ENCODE peak calls at places on chromosomes 5 and 9, in seven cellular contexts. W is H54, F is uterus, I is esophagus squamous epithelium, O is NB4, S is A549, J is stomach. K is an unnamed sample.

GRCh38 chr5:105670586-105670985 is 2000.2 kb downstream of the EFNA5 start:
- DNase-seq in W (no peak), F (no peak), I (no peak), O (no peak), S (no peak), J (no peak), K (no peak)

GRCh38 chr5:161278739-161279660 is 267.5 kb downstream of the GABRB2 start:
- DNase-seq in W (no peak), F (no peak), I (no peak), O (no peak), S (no peak), J (no peak), K (no peak)

GRCh38 chr5:79032031-79032711 is 37.3 kb downstream of the DMGDH start:
- DNase-seq in W (no peak), F (no peak), I (no peak), O (no peak), S (no peak), J (no peak), K (no peak)

GRCh38 chr5:174625591-174626365 is 98.6 kb upstream of the MSX2 start:
- DNase-seq in W (no peak), F (no peak), I (no peak), O (no peak), S (no peak), J (no peak), K (no peak)

GRCh38 chr5:154269414-154269813 is 78.9 kb downstream of the GALNT10 start:
- DNase-seq in W (no peak), F (no peak), I (no peak), O (no peak), S (no peak), J (no peak), K (no peak)

GRCh38 chr9:20513126-20513913 is 109.0 kb downstream of the MLLT3 start:
- DNase-seq in W (no peak), F (no peak), I (no peak), O (no peak), S (no peak), J (no peak), K (no peak)

GRCh38 chr5:142753114-142753764 is 16.9 kb upstream of the ARHGAP26 start:
- DNase-seq in W (no peak), F (peak), I (no peak), O (no peak), S (no peak), J (peak), K (peak)

GRCh38 chr9:137618105-137619067 is at the start of gene EHMT1:
- DNase-seq in W (peak), F (peak), I (no peak), O (peak), S (peak), J (peak), K (peak)

GRCh38 chr5:80399553-80400239 is 8.2 kb upstream of the ZFYVE16 start:
- DNase-seq in W (no peak), F (no peak), I (no peak), O (peak), S (peak), J (no peak), K (no peak)

GRCh38 chr5:93342563-93343061 is 238.4 kb downstream of the NR2F1-AS1 start:
- DNase-seq in W (no peak), F (no peak), I (no peak), O (no peak), S (no peak), J (no peak), K (no peak)

GRCh38 chr5:135211791-135212190 is 177.8 kb upstream of the PITX1 start:
- DNase-seq in W (no peak), F (no peak), I (no peak), O (no peak), S (no peak), J (peak), K (no peak)

GRCh38 chr9:130480673-130481072 is 35.9 kb downstream of the ASS1 start:
- DNase-seq in W (no peak), F (no peak), I (no peak), O (no peak), S (no peak), J (no peak), K (no peak)

GRCh38 chr9:137745541-137745991 is 126.8 kb downstream of the EHMT1 start:
- DNase-seq in W (peak), F (no peak), I (no peak), O (peak), S (peak), J (no peak), K (no peak)

GRCh38 chr5:80754900-80755299 is 100.1 kb upstream of the DHFR start:
- DNase-seq in W (no peak), F (no peak), I (no peak), O (peak), S (no peak), J (no peak), K (no peak)

GRCh38 chr9:95048225-95049087 is 269.1 kb downstream of the FANCC start:
- DNase-seq in W (peak), F (peak), I (no peak), O (peak), S (no peak), J (peak), K (peak)

GRCh38 chr5:176676361-176676824 is 29.1 kb downstream of the TSPAN17 start:
- DNase-seq in W (peak), F (no peak), I (no peak), O (peak), S (peak), J (no peak), K (no peak)

GRCh38 chr9:93223241-93224180 is 39.6 kb downstream of the WNK2 start:
- DNase-seq in W (peak), F (no peak), I (no peak), O (no peak), S (peak), J (no peak), K (no peak)

GRCh38 chr9:133583586-133583985 is 25.6 kb downstream of the FAM163B start:
- DNase-seq in W (no peak), F (no peak), I (no peak), O (no peak), S (no peak), J (no peak), K (no peak)

GRCh38 chr9:101791938-101792337 is 53.5 kb upstream of the GRIN3A start:
- DNase-seq in W (peak), F (no peak), I (no peak), O (peak), S (peak), J (no peak), K (no peak)

GRCh38 chr9:77598510-77598909 is 49.6 kb downstream of the GNA14 start:
- DNase-seq in W (no peak), F (peak), I (no peak), O (no peak), S (no peak), J (no peak), K (peak)

GRCh38 chr9:32387256-32387655 is 2.8 kb downstream of the ACO1 start:
- DNase-seq in W (no peak), F (no peak), I (no peak), O (no peak), S (no peak), J (no peak), K (no peak)

GRCh38 chr9:125513634-125514413 is 193.2 kb downstream of the MAPKAP1 start:
- DNase-seq in W (peak), F (peak), I (no peak), O (peak), S (peak), J (peak), K (no peak)

GRCh38 chr5:157603333-157604190 is 28.0 kb upstream of the ADAM19 start:
- DNase-seq in W (peak), F (no peak), I (no peak), O (peak), S (peak), J (no peak), K (no peak)

DNA sequence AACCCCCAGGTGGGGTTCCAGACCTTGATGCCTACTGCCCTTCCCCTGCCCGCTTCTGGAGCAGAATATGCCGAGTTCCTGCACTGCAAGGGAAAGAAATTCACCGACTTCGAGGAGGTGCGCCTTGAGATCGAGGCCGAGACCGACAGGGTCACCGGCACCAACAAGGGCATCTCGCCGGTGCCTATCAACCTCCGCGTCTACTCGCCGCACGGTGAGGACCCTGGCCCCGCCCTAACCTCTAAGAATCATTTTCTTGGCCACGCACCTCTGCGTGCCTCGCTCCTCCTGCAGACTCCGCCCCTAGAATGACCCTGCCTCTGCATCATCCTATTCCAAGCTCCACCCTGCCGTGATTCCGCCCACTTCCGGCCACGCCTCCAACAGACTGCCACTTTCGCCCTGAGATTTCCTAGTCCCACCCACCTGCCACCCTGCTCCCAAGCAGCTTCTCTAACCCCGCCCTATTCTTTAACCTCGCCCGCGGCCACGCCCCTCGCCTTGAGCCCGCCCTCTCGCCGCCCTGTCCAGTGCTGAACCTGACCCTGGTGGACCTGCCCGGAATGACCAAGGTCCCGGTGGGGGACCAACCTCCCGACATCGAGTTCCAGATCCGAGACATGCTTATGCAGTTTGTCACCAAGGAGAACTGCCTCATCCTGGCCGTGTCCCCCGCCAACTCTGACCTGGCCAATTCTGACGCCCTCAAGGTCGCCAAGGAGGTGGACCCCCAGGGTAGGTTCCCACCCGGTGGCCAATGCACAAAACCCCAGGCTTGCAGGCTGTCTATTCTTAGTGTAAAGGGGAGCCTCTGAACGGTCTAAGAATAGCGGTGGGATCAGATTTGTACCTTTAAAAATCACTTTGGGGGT is 15.6 kb downstream of the DNM1 start:
- DNase-seq in W (peak), F (peak), I (peak), O (peak), S (peak), J (peak), K (peak)
- TF ChIP-seq POLR2A in W (no peak), F (peak), I (peak), O (no peak), S (no peak), J (no peak), K (no peak)

DNA sequence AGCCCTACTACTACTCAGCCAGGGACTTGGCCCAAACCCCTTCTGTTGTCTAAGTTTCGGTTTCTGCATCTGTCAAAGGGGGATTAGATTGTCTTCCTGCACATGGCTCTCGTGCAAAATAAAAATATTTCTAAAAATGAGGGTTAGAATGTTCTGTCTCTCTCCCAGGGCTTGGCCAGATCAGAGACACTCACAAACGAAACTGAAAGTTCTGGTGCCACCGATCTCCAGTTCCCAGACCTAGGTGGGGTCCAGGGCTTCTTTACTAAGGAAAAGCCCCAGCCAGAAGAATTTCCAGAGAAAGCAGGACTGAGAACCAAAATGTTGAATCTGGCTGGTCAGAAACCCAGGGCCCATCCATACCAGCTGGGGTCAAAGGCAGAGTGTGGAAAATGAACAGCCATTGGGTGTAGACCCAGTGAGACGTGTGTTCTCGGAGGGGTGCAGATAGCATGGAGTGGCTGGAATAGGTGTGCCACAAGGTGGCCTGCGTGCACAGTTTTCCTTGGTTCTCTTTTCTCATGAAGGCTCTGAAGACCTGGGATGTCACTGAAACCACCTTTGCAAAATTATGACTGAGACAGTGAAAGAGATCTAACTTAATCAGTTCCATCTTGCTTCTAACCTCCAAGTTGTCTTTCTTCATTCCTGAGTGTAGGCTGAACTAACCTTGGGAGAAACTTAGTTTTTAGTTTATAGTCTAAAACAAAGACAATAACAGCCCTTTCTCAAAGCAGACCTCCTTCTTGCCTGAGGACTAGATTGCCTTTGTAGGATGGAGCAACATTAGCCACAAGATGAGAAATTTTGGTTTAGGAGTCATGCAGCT is 2.2 kb upstream of the SLC23A1 start:
- DNase-seq in W (no peak), F (no peak), I (no peak), O (peak), S (no peak), J (peak), K (peak)
- TF ChIP-seq POLR2A in W (no peak), F (no peak), I (no peak), O (no peak), S (no peak), J (no peak), K (no peak)

DNA sequence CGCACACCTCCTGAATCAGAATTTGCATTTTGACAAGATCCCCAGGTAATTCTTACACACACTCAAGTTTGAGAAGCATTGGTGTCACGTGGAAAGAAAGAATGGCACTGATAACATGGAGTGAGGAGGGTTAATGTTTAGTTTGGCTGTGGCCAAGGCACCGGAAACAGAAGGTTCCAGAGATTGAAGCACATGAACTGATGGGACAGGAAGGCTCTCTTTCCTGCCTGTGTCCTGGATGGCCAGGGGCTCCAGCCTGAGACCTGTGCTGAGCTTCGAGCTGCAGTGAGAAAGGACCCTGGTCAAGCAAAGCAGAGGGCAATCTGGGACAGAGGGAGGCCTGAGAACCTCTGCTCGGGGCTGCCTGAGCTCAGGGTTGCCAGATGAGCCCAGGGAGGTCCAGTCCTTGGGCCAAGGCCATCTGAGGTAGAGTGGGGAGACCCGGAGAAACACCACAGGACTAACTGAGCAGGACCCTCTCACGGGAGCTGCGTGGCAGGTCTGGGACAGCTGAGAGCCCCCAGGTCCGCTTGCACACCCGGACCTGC is 27.3 kb downstream of the AFAP1L1 start:
- DNase-seq in W (no peak), F (no peak), I (no peak), O (no peak), S (no peak), J (no peak), K (no peak)
- TF ChIP-seq POLR2A in W (no peak), F (no peak), I (no peak), O (no peak), S (no peak), J (no peak), K (no peak)

GRCh38 chr5:169583424-169584215 is at the start of gene SPDL1:
- DNase-seq in W (peak), F (peak), I (peak), O (peak), S (peak), J (peak), K (peak)
- TF ChIP-seq POLR2A in W (peak), F (peak), I (peak), O (peak), S (peak), J (no peak), K (no peak)

K was measured in ovary.